ENCODE peak calls at places on chromosomes 2 and 18, in six cellular contexts. A, I, M, F, X and Y are unnamed samples.

GRCh38 chr2:62156861-62157496 is 38.9 kb upstream of the B3GNT2 start:
- DNase-seq in I (no peak), F (no peak), X (no peak), A (no peak), M (no peak), Y (no peak)

GRCh38 chr2:128264881-128265607 is 53.6 kb downstream of the HS6ST1 start:
- DNase-seq in I (no peak), F (no peak), M (no peak), X (no peak), A (no peak), Y (no peak)

GRCh38 chr2:168819829-168820489 is 17.5 kb downstream of the NOSTRIN start:
- DNase-seq in F (no peak), A (no peak), X (no peak), M (no peak), I (no peak), Y (no peak)

GRCh38 chr2:70664525-70664924 is 103.5 kb downstream of the ADD2 start:
- DNase-seq in F (no peak), A (no peak), M (no peak), X (no peak), I (no peak), Y (no peak)

GRCh38 chr2:31170071-31170698 is 31.9 kb upstream of the GALNT14 start:
- DNase-seq in I (no peak), M (peak; percentile 39), F (peak; percentile 41), A (peak; percentile 60), X (peak; percentile 70), Y (peak; percentile 24)

GRCh38 chr2:192357216-192357615 is 162.5 kb upstream of the TMEFF2 start:
- DNase-seq in A (no peak), X (no peak), I (no peak), M (no peak), F (no peak), Y (no peak)

GRCh38 chr2:218745160-218745558 is 34.5 kb downstream of the TTLL4 start:
- DNase-seq in M (no peak), F (no peak), A (no peak), I (no peak), X (no peak), Y (no peak)

GRCh38 chr2:50773533-50773932 is 258.4 kb downstream of the NRXN1 start:
- DNase-seq in M (no peak), X (no peak), A (no peak), F (no peak), I (no peak), Y (no peak)

GRCh38 chr2:227597993-227598392 is 700 bp upstream of the SCYGR2 start:
- DNase-seq in F (no peak), A (no peak), I (no peak), M (no peak), X (no peak), Y (no peak)

GRCh38 chr2:133561045-133561852 is 7.0 kb downstream of the NCKAP5 start:
- DNase-seq in A (peak; percentile 90), I (no peak), M (peak; percentile 68), X (peak; percentile 91), F (no peak), Y (no peak)

GRCh38 chr2:7860693-7861092 is 821.2 kb upstream of the ID2 start:
- DNase-seq in I (no peak), X (peak; percentile 5), A (peak; percentile 41), F (no peak), M (no peak), Y (no peak)

GRCh38 chr18:61350578-61350977 is 17.3 kb downstream of the CDH20 start:
- DNase-seq in A (no peak), F (no peak), X (no peak), I (no peak), M (no peak), Y (no peak)

GRCh38 chr2:11187083-11187619 is 31.9 kb downstream of the SLC66A3 start:
- DNase-seq in M (peak; percentile 68), X (peak; percentile 69), F (no peak), I (no peak), A (peak; percentile 77), Y (no peak)

GRCh38 chr2:8059255-8059654 is 622.6 kb upstream of the ID2 start:
- DNase-seq in M (no peak), I (no peak), A (no peak), X (no peak), F (no peak), Y (no peak)

GRCh38 chr2:134869941-134870736 is 31.7 kb downstream of the ACMSD start:
- DNase-seq in M (no peak), X (peak; percentile 79), A (peak; percentile 77), I (no peak), F (no peak), Y (no peak)

GRCh38 chr2:153595939-153596338 is 117.4 kb upstream of the RPRM start:
- DNase-seq in M (no peak), A (no peak), X (no peak), I (no peak), F (no peak), Y (no peak)

GRCh38 chr2:174035981-174036742 is 71.0 kb upstream of the SP3 start:
- DNase-seq in A (peak; percentile 11), X (peak; percentile 67), F (no peak), M (no peak), I (no peak), Y (no peak)
- TF ChIP-seq CTCF in A (no peak), X (peak; percentile 13), F (peak; percentile 34), M (peak; percentile 57), I (no peak), Y (no peak)

DNA sequence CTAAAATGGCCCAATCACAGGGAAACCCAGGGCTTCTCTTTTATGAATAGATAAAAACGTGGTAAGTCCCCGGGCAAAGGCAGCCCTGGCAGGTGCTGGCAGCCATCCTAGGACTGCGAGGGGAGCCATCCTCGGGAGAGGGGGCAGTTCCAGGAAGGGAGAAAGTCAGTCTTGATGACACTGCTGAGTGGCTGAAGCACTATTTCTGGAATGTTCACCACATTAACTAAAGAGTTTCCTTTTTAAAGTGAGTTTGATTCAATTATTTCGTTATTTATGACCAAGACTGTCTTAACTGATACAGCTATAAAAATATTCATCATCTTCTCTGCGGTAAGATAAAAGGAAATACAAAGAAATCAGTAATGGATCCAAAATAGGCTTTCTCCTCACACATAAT is 20.4 kb downstream of the TTR start:
- DNase-seq in A (no peak), I (no peak), M (no peak), X (no peak), F (no peak), Y (no peak)
- TF ChIP-seq CTCF in A (no peak), I (no peak), M (no peak), X (no peak), F (no peak), Y (no peak)

GRCh38 chr2:65300772-65301711 is 73.4 kb downstream of the ACTR2 start:
- DNase-seq in F (peak; percentile 17), X (peak; percentile 86), I (peak; percentile 32), M (peak; percentile 80), A (peak; percentile 89), Y (peak; percentile 51)
- TF ChIP-seq CTCF in F (no peak), X (no peak), I (no peak), M (no peak), A (no peak), Y (no peak)

DNA sequence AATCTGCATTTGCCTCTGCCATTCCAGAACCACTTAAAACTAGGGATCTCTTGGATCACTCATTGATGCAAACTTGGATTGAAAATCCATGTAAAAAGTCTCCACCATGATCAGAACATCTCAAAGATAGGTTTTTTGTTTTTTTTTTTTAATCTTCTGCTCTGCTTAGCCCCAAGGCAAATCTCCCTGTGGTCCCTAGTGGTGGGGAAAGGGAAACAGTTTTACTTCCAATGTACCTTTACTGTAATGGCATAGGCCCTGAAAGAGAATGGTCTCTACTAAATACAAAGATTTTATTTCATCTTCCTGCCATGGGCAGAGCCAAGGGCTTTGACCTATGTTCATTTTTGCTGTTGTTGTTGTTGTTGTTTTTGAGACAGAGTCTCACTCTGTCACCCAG is 78.4 kb downstream of the KANSL1L start:
- DNase-seq in I (no peak), A (no peak), M (no peak), F (no peak), X (no peak), Y (no peak)
- TF ChIP-seq CTCF in I (no peak), A (no peak), M (no peak), F (peak; percentile 18), X (no peak), Y (no peak)

GRCh38 chr2:111120253-111121027 is at the start of gene BCL2L11:
- DNase-seq in X (peak; percentile 92), A (peak; percentile 89), F (peak; percentile 95), I (peak; percentile 81), M (peak; percentile 49), Y (peak; percentile 85)
- TF ChIP-seq CTCF in X (no peak), A (peak; percentile 18), F (peak; percentile 48), I (no peak), M (no peak), Y (no peak)

DNA sequence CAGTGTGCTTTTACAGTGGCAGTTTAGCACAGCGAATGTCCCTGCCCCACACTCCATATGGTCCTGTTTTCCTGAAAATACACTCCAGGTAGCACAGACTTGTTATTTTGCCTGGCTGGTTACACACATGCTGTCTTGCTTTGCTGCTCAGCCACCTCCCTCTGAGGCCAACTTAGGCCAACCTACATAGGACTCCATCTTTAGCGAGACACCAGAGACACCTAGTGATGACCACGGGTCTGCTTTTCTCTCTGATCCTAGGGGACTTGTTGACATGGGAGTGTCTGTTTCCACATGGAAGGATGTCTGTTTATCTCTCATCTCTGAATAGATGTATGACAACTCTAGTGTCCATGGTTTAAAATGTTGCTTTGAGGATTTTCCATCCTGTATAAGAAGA is 43.3 kb downstream of the PLEKHB2 start:
- DNase-seq in F (no peak), X (no peak), I (no peak), A (no peak), M (no peak), Y (no peak)
- TF ChIP-seq CTCF in F (no peak), X (no peak), I (no peak), A (no peak), M (no peak), Y (no peak)

GRCh38 chr2:171729952-171730317 is 42.7 kb downstream of the DYNC1I2 start:
- DNase-seq in X (no peak), M (no peak), A (no peak), F (no peak), I (no peak), Y (no peak)

GRCh38 chr2:171718720-171719119 is 31.5 kb downstream of the DYNC1I2 start:
- DNase-seq in M (no peak), A (no peak), I (no peak), X (no peak), F (no peak), Y (no peak)

GRCh38 chr2:171726841-171727460 is 39.7 kb downstream of the DYNC1I2 start:
- DNase-seq in M (no peak), A (peak; percentile 45), I (no peak), X (no peak), F (no peak), Y (no peak)

GRCh38 chr2:171728989-171729951 is 42.0 kb downstream of the DYNC1I2 start:
- DNase-seq in A (no peak), I (no peak), X (no peak), M (no peak), F (no peak), Y (no peak)

GRCh38 chr2:171723724-171724683 is 36.7 kb downstream of the DYNC1I2 start:
- DNase-seq in X (peak; percentile 23), F (no peak), M (no peak), I (no peak), A (peak; percentile 79), Y (no peak)
- TF ChIP-seq CTCF in X (no peak), F (no peak), M (peak; percentile 14), I (no peak), A (peak; percentile 20), Y (no peak)

DNA sequence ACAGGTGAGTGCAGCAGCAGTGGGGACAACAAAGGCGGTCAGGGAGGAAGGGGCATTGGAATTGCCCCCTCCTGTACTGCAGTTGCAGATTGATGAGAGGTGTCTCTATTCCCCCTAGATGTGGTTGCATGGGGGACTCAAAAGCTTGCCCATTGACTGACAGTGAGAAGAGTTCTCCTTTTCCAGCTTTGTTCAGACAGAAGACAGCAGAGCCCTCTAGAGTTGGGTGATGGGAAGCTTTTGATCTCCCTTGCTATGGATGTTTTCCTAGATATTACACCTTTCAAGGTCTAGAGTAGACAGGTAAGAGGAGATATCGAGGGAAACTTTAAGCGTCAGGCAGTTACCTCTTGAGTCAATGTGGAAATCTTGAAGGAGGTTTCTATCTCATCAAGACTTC is 2.9 kb downstream of the PROKR1 start:
- DNase-seq in M (no peak), I (no peak), F (no peak), X (no peak), A (no peak), Y (no peak)
- TF ChIP-seq CTCF in M (no peak), I (no peak), F (no peak), X (no peak), A (peak; percentile 21), Y (no peak)